ENCODE peak calls at places on chromosomes 4 and X, in eight cellular contexts. D is AG04449, V is epithelial cell of esophagus, T is spleen, B is thoracic aorta, R is psoas muscle, M is cardiac muscle cell, Q is MM.1S. G is an unnamed sample.

GRCh38 chr4:54961357-54961975 is 163.9 kb downstream of the KDR start:
- DNase-seq in D (no peak), V (peak; percentile 53), T (no peak), B (no peak), R (no peak), M (peak; percentile 20), Q (peak; percentile 29), G (no peak)

GRCh38 chr4:156971623-156972369 is at the start of gene PDGFC:
- DNase-seq in D (no peak), V (peak; percentile 52), T (peak; percentile 92), B (peak; percentile 50), R (peak; percentile 77), M (peak; percentile 88), Q (peak; percentile 66), G (no peak)

GRCh38 chr4:15738877-15739276 is 36.0 kb downstream of the BST1 start:
- DNase-seq in D (no peak), V (peak; percentile 17), T (no peak), B (no peak), R (no peak), M (no peak), Q (no peak), G (no peak)

GRCh38 chrX:54640721-54641120 is 110.7 kb downstream of the GNL3L start:
- DNase-seq in D (no peak), V (peak; percentile 65), T (no peak), B (no peak), R (peak; percentile 50), M (peak; percentile 48), Q (no peak), G (no peak)

GRCh38 chrX:24026403-24026801 is 584 bp downstream of the KLHL15 start:
- DNase-seq in D (no peak), V (no peak), T (no peak), B (no peak), R (no peak), M (no peak), Q (no peak), G (no peak)

GRCh38 chr4:64857198-64857597 is 447.9 kb upstream of the TECRL start:
- DNase-seq in D (no peak), V (no peak), T (no peak), B (no peak), R (no peak), M (no peak), Q (no peak), G (no peak)

GRCh38 chr4:184112006-184112550 is 105.6 kb downstream of the ENPP6 start:
- DNase-seq in D (no peak), V (no peak), T (no peak), B (no peak), R (no peak), M (no peak), Q (no peak), G (no peak)

GRCh38 chr4:5572114-5572513 is 136.2 kb downstream of the EVC2 start:
- DNase-seq in D (no peak), V (no peak), T (no peak), B (no peak), R (no peak), M (no peak), Q (peak; percentile 10), G (no peak)

GRCh38 chrX:10021461-10022272 is 54.5 kb downstream of the CLDN34 start:
- DNase-seq in D (no peak), V (no peak), T (no peak), B (no peak), R (no peak), M (no peak), Q (no peak), G (no peak)

GRCh38 chr4:81164623-81165416 is 50.2 kb downstream of the PRKG2 start:
- DNase-seq in D (no peak), V (peak; percentile 93), T (no peak), B (no peak), R (no peak), M (no peak), Q (no peak), G (peak; percentile 74)

GRCh38 chr4:24195976-24196736 is 306.3 kb upstream of the PPARGC1A start:
- DNase-seq in D (no peak), V (no peak), T (no peak), B (no peak), R (no peak), M (no peak), Q (no peak), G (no peak)

GRCh38 chr4:10898072-10898471 is 213.5 kb upstream of the CLNK start:
- DNase-seq in D (no peak), V (no peak), T (no peak), B (no peak), R (no peak), M (no peak), Q (no peak), G (no peak)

GRCh38 chr4:37661643-37662221 is 24.4 kb downstream of the RELL1 start:
- DNase-seq in D (no peak), V (no peak), T (no peak), B (no peak), R (no peak), M (no peak), Q (no peak), G (peak; percentile 73)

GRCh38 chr4:74000301-74000700 is 1.8 kb upstream of the CXCL5 start:
- DNase-seq in D (no peak), V (no peak), T (no peak), B (no peak), R (no peak), M (no peak), Q (no peak), G (no peak)

DNA sequence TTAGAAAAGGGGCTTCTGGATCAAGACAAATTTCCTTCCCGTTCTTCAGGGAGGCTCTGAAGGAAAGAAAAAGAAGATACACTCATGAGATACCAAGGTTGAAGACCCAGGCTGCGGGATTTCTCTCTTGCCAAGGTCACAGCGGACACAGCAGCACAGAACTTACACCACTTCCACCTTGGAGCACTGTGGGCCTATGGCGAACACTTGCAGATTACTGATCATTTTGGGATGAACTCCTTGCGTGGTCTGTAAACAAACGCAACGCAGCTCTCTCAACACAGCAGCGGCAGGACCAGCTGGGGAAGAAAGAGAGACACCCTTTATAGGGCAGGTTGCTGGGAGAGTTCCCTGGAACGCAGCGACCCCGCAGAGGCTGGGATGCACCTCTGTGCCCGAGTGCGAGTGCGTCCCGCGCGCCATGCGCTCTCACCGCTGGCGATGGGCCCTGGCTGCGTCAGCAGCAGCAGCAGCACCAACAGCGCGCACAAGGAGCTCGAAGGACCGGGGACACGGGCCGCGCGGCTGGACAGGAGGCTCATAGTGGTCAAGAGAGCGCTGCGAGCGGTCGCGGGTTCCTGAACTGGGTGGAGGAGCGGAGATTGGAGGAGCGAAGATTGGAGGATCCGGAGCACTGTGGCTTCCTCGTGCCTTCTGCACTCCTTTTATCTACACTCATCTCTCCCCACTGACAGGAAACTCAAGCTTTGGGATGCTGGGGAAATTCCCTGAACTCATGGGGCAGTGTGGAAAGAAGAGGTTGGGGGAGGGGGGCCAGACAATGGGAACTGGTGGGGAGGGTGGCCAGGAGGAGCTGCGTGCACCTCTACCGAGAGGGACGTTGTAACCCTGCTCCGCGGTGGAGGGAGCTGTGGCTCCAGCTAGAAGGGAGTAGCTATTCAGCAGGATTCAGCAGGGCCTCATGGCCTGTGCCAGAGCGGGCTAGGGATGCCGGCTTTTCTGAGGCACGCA is at the start of gene CXCL5:
- DNase-seq in D (no peak), V (peak; percentile 68), T (peak; percentile 76), B (no peak), R (peak; percentile 19), M (peak; percentile 28), Q (no peak), G (no peak)
- H3K4me3 ChIP-seq in D (peak within 1 kb of the TSS; percentile 51), V (peak within 1 kb of the TSS; percentile 34), T (no peak within 1 kb of the TSS), B (peak within 1 kb of the TSS; percentile 59), R (peak within 1 kb of the TSS; percentile 49), M (peak within 1 kb of the TSS; percentile 7), Q (no peak within 1 kb of the TSS), G (peak within 1 kb of the TSS; percentile 28)

DNA sequence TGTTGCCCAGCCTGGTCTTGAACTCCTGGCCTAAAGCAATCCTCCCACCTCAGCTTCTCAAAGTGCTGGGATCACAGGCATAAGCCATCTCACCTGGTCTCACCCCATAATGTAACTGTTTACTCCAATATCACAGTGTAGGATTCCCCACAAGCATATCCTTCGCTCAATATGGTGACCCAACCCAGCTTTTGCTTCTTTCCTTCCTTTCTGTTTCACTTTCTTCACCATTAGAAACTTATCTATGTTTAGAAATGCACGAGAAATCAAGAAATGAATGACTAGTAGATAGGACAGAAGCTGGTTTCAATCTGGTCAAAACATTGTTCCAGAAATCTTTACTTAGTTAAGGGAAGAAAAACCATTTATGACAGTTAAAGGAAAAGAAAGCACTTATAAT is 18.9 kb downstream of the TSPAN5 start:
- DNase-seq in D (no peak), V (no peak), T (no peak), B (no peak), R (no peak), M (no peak), Q (peak; percentile 81), G (no peak)
- H3K4me3 ChIP-seq in D (no peak overlapping the region), V (no peak overlapping the region), T (no peak overlapping the region), B (no peak overlapping the region), R (no peak overlapping the region), M (no peak overlapping the region), Q (peak overlapping the region; percentile 52), G (no peak overlapping the region)

GRCh38 chr4:74377714-74378113 is 12.8 kb downstream of the EREG start:
- DNase-seq in D (no peak), V (no peak), T (no peak), B (no peak), R (no peak), M (no peak), Q (no peak), G (no peak)

GRCh38 chr4:74376888-74377483 is 12.0 kb downstream of the EREG start:
- DNase-seq in D (no peak), V (peak; percentile 75), T (no peak), B (no peak), R (no peak), M (peak; percentile 48), Q (peak; percentile 58), G (no peak)

GRCh38 chr4:74374561-74375327 is 9.8 kb downstream of the EREG start:
- DNase-seq in D (peak; percentile 26), V (peak; percentile 100), T (no peak), B (no peak), R (no peak), M (no peak), Q (no peak), G (peak; percentile 65)

GRCh38 chr4:74374128-74374527 is 9.2 kb downstream of the EREG start:
- DNase-seq in D (no peak), V (no peak), T (no peak), B (no peak), R (no peak), M (no peak), Q (no peak), G (no peak)

DNA sequence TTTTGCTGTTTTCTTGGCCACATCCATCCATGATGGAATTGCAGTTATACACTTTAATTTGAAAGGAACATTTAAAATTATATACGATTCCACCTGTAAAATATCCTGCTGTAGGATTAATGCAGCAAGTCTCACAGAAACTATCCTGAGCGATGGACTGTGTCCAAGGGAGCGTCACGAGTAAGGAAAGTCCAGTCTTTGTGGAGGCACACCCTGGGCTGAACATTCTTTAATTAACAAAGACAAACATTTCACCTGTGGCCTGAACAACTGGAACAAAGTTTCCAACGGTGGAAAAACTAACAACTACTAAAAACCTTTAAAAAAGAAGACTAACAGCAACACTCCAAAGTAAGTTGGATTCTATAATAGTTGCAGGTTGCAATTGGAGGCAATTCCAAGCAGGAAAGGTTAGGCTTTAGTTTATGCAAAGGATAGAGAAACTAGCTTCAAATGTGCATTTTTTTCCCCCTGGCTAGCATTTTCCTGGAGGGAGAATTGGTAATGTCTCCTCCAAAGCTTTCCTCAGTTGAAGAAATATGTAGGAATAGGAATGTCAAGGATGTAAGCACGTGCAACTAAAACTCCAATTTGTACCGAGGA is 11.0 kb downstream of the EREG start:
- DNase-seq in D (no peak), V (peak; percentile 40), T (no peak), B (no peak), R (no peak), M (no peak), Q (no peak), G (no peak)
- H3K4me3 ChIP-seq in D (no peak overlapping the region), V (no peak overlapping the region), T (no peak overlapping the region), B (no peak overlapping the region), R (no peak overlapping the region), M (no peak overlapping the region), Q (no peak overlapping the region), G (no peak overlapping the region)

GRCh38 chr4:2401610-2401983 is 16.8 kb downstream of the ZFYVE28 start:
- DNase-seq in D (no peak), V (no peak), T (no peak), B (no peak), R (no peak), M (no peak), Q (no peak), G (no peak)
- H3K4me3 ChIP-seq in D (no peak overlapping the region), V (no peak overlapping the region), T (no peak overlapping the region), B (peak overlapping the region; percentile 50), R (peak overlapping the region; percentile 54), M (no peak overlapping the region), Q (no peak overlapping the region), G (no peak overlapping the region)